ENCODE peak calls at places on chromosomes 11 and 22, in seven cellular contexts. Q is breast epithelium; L is effector memory CD4-positive, alpha-beta T cell; X is mesenchymal stem cell; I is Karpas-422; V is caudate nucleus; Y is cardiac muscle cell. E is an unnamed sample.

GRCh38 chr11:116558504-116559252 is 214.1 kb downstream of the BUD13 start:
- DNase-seq in L (no peak), Q (no peak), Y (no peak), X (peak; percentile 35), V (no peak), I (no peak), E (no peak)

GRCh38 chr22:23397618-23398567 is 182.2 kb downstream of the IGLL1 start:
- DNase-seq in I (no peak), X (no peak), Y (no peak), L (no peak), Q (peak; percentile 37), V (no peak), E (no peak)

GRCh38 chr11:122523841-122524531 is 131.5 kb upstream of the UBASH3B start:
- DNase-seq in I (no peak), Q (no peak), L (no peak), Y (peak; percentile 56), V (no peak), X (no peak), E (no peak)

GRCh38 chr11:47688101-47688500 is 27.1 kb downstream of the AGBL2 start:
- DNase-seq in I (no peak), Y (no peak), X (peak; percentile 9), Q (no peak), L (no peak), V (no peak), E (no peak)

GRCh38 chr11:3228445-3228829 is 3.8 kb downstream of the MRGPRE start:
- DNase-seq in I (no peak), Y (no peak), V (no peak), Q (no peak), L (no peak), X (no peak), E (no peak)

GRCh38 chr11:129992161-129992944 is 10.3 kb downstream of the PRDM10 start:
- DNase-seq in I (peak; percentile 72), V (no peak), L (no peak), Q (no peak), X (no peak), Y (peak; percentile 36), E (no peak)

GRCh38 chr11:71206186-71206585 is 46.2 kb downstream of the SHANK2 start:
- DNase-seq in Q (peak; percentile 54), I (no peak), L (no peak), V (no peak), X (peak; percentile 91), Y (no peak), E (no peak)

GRCh38 chr11:101129203-101129943 is at the start of gene PGR:
- DNase-seq in X (peak; percentile 4), L (no peak), V (no peak), I (no peak), Q (peak; percentile 52), Y (peak; percentile 41), E (peak; percentile 62)

GRCh38 chr11:57493507-57494503 is 21.7 kb downstream of the SLC43A1 start:
- DNase-seq in I (peak; percentile 87), X (peak; percentile 35), Q (peak; percentile 69), V (no peak), L (peak; percentile 52), Y (peak; percentile 65), E (no peak)

GRCh38 chr11:61149624-61150615 is 11.3 kb downstream of the VPS37C start:
- DNase-seq in Y (no peak), L (no peak), I (no peak), X (peak; percentile 87), V (no peak), Q (no peak), E (no peak)

GRCh38 chr11:62358273-62358672 is 21.0 kb downstream of the ASRGL1 start:
- DNase-seq in Y (no peak), L (no peak), V (no peak), Q (no peak), I (no peak), X (no peak), E (no peak)

GRCh38 chr11:14980854-14981253 is 8.7 kb upstream of the CALCA start:
- DNase-seq in Q (no peak), X (no peak), V (no peak), L (no peak), I (no peak), Y (no peak), E (no peak)

GRCh38 chr11:46352063-46352841 is 5.0 kb downstream of the DGKZ start:
- DNase-seq in Q (no peak), V (no peak), Y (peak; percentile 70), I (peak; percentile 90), X (peak; percentile 51), L (peak; percentile 75), E (no peak)

GRCh38 chr22:38841635-38842034 is 2.2 kb downstream of the NPTXR start:
- DNase-seq in I (no peak), L (no peak), Y (no peak), X (no peak), Q (no peak), V (no peak), E (no peak)

GRCh38 chr11:10931761-10932700 is 74.2 kb upstream of the ZBED5 start:
- DNase-seq in Q (peak; percentile 57), X (no peak), I (no peak), V (no peak), Y (peak; percentile 47), L (no peak), E (no peak)

GRCh38 chr11:74966651-74967050 is 17.6 kb downstream of the SPCS2 start:
- DNase-seq in Q (no peak), I (no peak), L (no peak), X (no peak), V (no peak), Y (no peak), E (no peak)

GRCh38 chr11:129286813-129287212 is 88.8 kb upstream of the BARX2 start:
- DNase-seq in X (peak; percentile 7), Y (no peak), V (no peak), L (no peak), Q (no peak), I (no peak), E (no peak)

GRCh38 chr11:75785187-75785586 is 16.6 kb downstream of the DGAT2 start:
- DNase-seq in Y (no peak), X (no peak), I (no peak), V (no peak), L (no peak), Q (no peak), E (no peak)

GRCh38 chr11:73528420-73528819 is 69.5 kb downstream of the FAM168A start:
- DNase-seq in X (peak; percentile 52), Y (no peak), Q (no peak), L (no peak), I (no peak), V (no peak), E (no peak)

GRCh38 chr22:35344956-35345690 is 35.8 kb upstream of the HMOX1 start:
- DNase-seq in Q (no peak), I (no peak), V (no peak), Y (no peak), X (no peak), L (no peak), E (no peak)

GRCh38 chr11:108135845-108136599 is 14.7 kb downstream of the ACAT1 start:
- DNase-seq in Q (no peak), I (peak; percentile 84), V (no peak), Y (no peak), L (no peak), X (peak; percentile 26), E (no peak)

GRCh38 chr11:7892751-7893356 is 38.2 kb downstream of the OR10A6 start:
- DNase-seq in Y (peak; percentile 66), V (no peak), L (no peak), I (peak; percentile 89), X (peak; percentile 72), Q (no peak), E (no peak)

GRCh38 chr11:60953781-60954180 is 1.8 kb upstream of the SLC15A3 start:
- DNase-seq in I (no peak), Y (no peak), V (no peak), Q (no peak), L (no peak), X (peak; percentile 8), E (no peak)

GRCh38 chr11:12175694-12176241 is 65.4 kb downstream of the MICAL2 start:
- DNase-seq in Y (no peak), Q (no peak), L (no peak), I (no peak), V (no peak), X (peak; percentile 94), E (no peak)

GRCh38 chr11:65576232-65576866 is 496 bp downstream of the EHBP1L1 start:
- DNase-seq in V (no peak), L (no peak), Y (no peak), Q (no peak), X (no peak), I (peak; percentile 65), E (no peak)

GRCh38 chr11:13775471-13775870 is 107.0 kb downstream of the FAR1 start:
- DNase-seq in X (no peak), L (no peak), V (no peak), Q (no peak), Y (no peak), I (no peak), E (no peak)
- H3K27ac ChIP-seq in X (no peak overlapping the region), L (no peak overlapping the region), V (no peak overlapping the region), Q (no peak overlapping the region), Y (no peak overlapping the region), I (no peak overlapping the region), E (no peak overlapping the region)

DNA sequence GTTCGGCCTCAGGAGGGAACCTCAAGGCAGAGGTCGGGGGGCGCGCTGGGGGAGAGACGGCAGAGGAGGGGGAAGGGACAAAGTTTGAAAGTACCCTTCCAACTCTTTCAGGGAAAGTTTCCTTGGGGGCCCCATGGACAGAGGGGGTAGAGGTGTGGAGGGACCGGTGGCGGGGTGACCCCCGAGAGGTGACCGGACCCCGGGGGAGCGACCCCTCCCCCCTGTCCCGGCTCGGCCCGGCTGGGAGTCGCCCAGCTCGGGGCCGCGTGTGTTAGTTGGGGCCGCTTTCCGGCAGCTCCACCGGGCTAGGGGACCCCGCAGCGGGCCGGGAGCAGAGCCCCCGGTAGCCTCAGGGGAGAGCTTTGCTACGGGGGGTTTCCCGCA is 3.2 kb upstream of the GCAT start:
- DNase-seq in L (no peak), V (no peak), Y (no peak), Q (no peak), X (no peak), I (no peak), E (no peak)
- H3K27ac ChIP-seq in L (no peak overlapping the region), V (no peak overlapping the region), Y (peak overlapping the region; percentile 69), Q (peak overlapping the region; percentile 98), X (no peak overlapping the region), I (no peak overlapping the region), E (peak overlapping the region; percentile 91)

GRCh38 chr22:41485033-41485432 is 16.1 kb downstream of the ACO2 start:
- DNase-seq in L (no peak), Q (no peak), Y (no peak), I (no peak), X (no peak), V (no peak), E (no peak)
- H3K27ac ChIP-seq in L (no peak overlapping the region), Q (peak overlapping the region; percentile 41), Y (no peak overlapping the region), I (peak overlapping the region; percentile 97), X (no peak overlapping the region), V (no peak overlapping the region), E (peak overlapping the region; percentile 81)

DNA sequence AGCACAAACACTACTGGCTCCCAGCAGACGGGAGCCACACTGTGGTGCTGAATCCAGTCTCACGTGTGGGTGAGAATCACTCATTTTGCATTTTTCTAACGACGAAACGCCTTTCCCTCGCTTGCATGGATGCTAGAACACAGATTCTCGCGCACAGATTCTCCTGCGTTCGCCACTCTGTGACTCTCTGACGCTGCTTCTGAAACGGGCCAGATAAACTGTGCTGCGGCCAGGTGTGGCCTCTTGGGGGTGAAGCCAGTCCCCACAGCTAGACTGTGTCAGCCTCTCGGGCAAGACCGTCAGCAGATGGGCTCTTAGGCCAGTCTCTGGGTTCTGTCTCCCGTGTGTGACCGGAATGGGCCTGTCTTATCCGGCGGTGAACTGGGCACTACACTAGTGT is 44.6 kb downstream of the TRMU start:
- DNase-seq in V (no peak), Q (no peak), I (no peak), Y (no peak), L (no peak), X (no peak), E (no peak)
- H3K27ac ChIP-seq in V (no peak overlapping the region), Q (no peak overlapping the region), I (no peak overlapping the region), Y (no peak overlapping the region), L (no peak overlapping the region), X (peak overlapping the region; percentile 93), E (no peak overlapping the region)

GRCh38 chr22:24809331-24809730 is 3.3 kb downstream of the SGSM1 start:
- DNase-seq in L (no peak), I (no peak), Y (peak; percentile 24), X (no peak), V (no peak), Q (no peak), E (no peak)
- H3K27ac ChIP-seq in L (no peak overlapping the region), I (no peak overlapping the region), Y (no peak overlapping the region), X (no peak overlapping the region), V (peak overlapping the region; percentile 88), Q (no peak overlapping the region), E (peak overlapping the region; percentile 85)

E was measured in right atrium auricular region.